ENCODE peak calls at places on chromosome 19, in seven cellular contexts. C, L, K, D, Y, J and Q are unnamed samples. For H3K4me1, the result is how much of the 10 kb centered on the place peaks cover.

GRCh38 chr19:51440052-51440451 is 18.2 kb downstream of the SIGLEC8 start:
- DNase-seq in C (no peak), L (no peak), K (no peak), D (no peak), Y (no peak), J (no peak), Q (no peak)

GRCh38 chr19:46913852-46914430 is 53.1 kb downstream of the ARHGAP35 start:
- DNase-seq in C (no peak), L (no peak), K (no peak), D (no peak), Y (no peak), J (no peak), Q (no peak)

GRCh38 chr19:43983912-43984686 is at the start of gene ZNF155:
- DNase-seq in C (peak), L (peak), K (peak), D (peak), Y (peak), J (peak), Q (peak)

GRCh38 chr19:13172335-13173128 is 22.3 kb downstream of the IER2 start:
- DNase-seq in C (peak), L (no peak), K (peak), D (peak), Y (peak), J (peak), Q (peak)

GRCh38 chr19:3275068-3275582 is 50.7 kb downstream of the CELF5 start:
- DNase-seq in C (no peak), L (peak), K (no peak), D (no peak), Y (no peak), J (no peak), Q (no peak)

GRCh38 chr19:19405919-19406877 is 723 bp downstream of the GATAD2A start:
- DNase-seq in C (peak), L (peak), K (no peak), D (peak), Y (peak), J (peak), Q (no peak)

GRCh38 chr19:44182145-44182544 is 17.2 kb downstream of the ZNF226 start:
- DNase-seq in C (no peak), L (no peak), K (no peak), D (no peak), Y (no peak), J (no peak), Q (no peak)

GRCh38 chr19:1457031-1457739 is 7.3 kb downstream of the APC2 start:
- DNase-seq in C (no peak), L (peak), K (no peak), D (no peak), Y (no peak), J (no peak), Q (no peak)

GRCh38 chr19:33688657-33688992 is 66.9 kb downstream of the CHST8 start:
- DNase-seq in C (no peak), L (no peak), K (no peak), D (no peak), Y (no peak), J (peak), Q (no peak)

GRCh38 chr19:14187586-14187985 is 18.4 kb downstream of the ADGRL1 start:
- DNase-seq in C (no peak), L (no peak), K (no peak), D (no peak), Y (no peak), J (no peak), Q (no peak)

GRCh38 chr19:47680858-47681332 is 32.3 kb upstream of the EHD2 start:
- DNase-seq in C (no peak), L (no peak), K (no peak), D (no peak), Y (no peak), J (no peak), Q (no peak)

GRCh38 chr19:33246729-33247440 is 21.2 kb upstream of the SLC7A10 start:
- DNase-seq in C (no peak), L (no peak), K (no peak), D (no peak), Y (no peak), J (no peak), Q (no peak)

GRCh38 chr19:18737954-18738351 is 53.2 kb downstream of the COMP start:
- DNase-seq in C (peak), L (no peak), K (no peak), D (no peak), Y (no peak), J (no peak), Q (no peak)

GRCh38 chr19:20077791-20078463 is at the start of gene ZNF90:
- DNase-seq in C (peak), L (peak), K (peak), D (peak), Y (peak), J (peak), Q (peak)

GRCh38 chr19:2771786-2772674 is 11.0 kb downstream of the SGTA start:
- DNase-seq in C (no peak), L (no peak), K (no peak), D (no peak), Y (no peak), J (no peak), Q (no peak)

GRCh38 chr19:29831041-29831548 is 19.3 kb downstream of the CCNE1 start:
- DNase-seq in C (no peak), L (no peak), K (no peak), D (no peak), Y (no peak), J (no peak), Q (no peak)

GRCh38 chr19:10230904-10231623 is at the start of gene S1PR2:
- DNase-seq in C (peak), L (peak), K (peak), D (peak), Y (peak), J (peak), Q (peak)

DNA sequence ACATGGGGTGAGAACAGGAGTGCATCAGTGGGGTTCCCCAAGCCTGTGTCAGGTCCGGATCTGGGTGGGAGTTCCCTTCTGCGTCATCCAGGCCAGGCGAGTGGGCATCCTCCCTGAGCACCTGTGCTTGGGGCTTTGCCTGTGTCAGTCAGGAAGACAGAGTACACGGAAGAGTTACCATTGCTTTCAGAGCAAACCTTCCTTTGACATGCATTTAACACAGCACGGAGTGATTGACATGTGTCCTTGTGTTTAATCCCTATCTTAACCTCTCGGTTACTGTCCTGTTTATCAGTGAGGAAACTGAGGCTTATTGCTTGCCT is 47.6 kb downstream of the CAPN12 start:
- DNase-seq in C (no peak), L (no peak), K (no peak), D (no peak), Y (no peak), J (no peak), Q (no peak)
- H3K4me1 ChIP-seq in C (half or more), L (under half), K (half or more), D (half or more), Y (half or more), J (under half), Q (half or more)

GRCh38 chr19:7869910-7870511 is 4.2 kb downstream of the PRR36 start:
- DNase-seq in C (peak), L (peak), K (no peak), D (peak), Y (no peak), J (peak), Q (no peak)
- H3K4me3 ChIP-seq in C (peak), L (peak), K (peak), D (peak), Y (peak), J (no peak), Q (peak)

DNA sequence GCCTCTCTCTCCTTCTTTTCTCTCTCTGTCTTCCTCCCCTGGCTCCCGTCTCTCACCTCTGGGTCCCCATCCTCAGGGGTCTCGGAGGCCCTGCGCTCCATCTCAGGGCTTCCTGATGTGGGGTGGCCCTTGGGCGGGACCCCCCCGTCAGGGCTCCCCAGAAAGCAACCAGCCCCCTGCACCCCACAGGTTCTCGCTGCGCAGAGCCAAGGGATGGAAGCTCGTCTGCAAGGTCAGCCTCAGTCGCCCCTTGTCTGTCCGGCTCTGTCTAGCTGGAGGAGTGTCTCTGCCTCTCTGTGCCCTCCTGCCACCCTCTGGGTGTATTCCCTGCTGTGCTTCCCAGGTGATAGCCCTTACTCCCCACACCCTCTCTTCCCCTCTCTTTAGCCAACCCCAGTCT is at the start of gene SBK3:
- DNase-seq in C (no peak), L (no peak), K (no peak), D (no peak), Y (no peak), J (no peak), Q (no peak)
- H3K4me1 ChIP-seq in C (under half), L (under half), K (under half), D (under half), Y (under half), J (under half), Q (under half)

GRCh38 chr19:16936901-16937300 is 48.1 kb downstream of the F2RL3 start:
- DNase-seq in C (no peak), L (no peak), K (no peak), D (no peak), Y (no peak), J (no peak), Q (no peak)
- H3K4me3 ChIP-seq in C (no peak), L (no peak), K (no peak), D (no peak), Y (no peak), J (no peak), Q (no peak)

DNA sequence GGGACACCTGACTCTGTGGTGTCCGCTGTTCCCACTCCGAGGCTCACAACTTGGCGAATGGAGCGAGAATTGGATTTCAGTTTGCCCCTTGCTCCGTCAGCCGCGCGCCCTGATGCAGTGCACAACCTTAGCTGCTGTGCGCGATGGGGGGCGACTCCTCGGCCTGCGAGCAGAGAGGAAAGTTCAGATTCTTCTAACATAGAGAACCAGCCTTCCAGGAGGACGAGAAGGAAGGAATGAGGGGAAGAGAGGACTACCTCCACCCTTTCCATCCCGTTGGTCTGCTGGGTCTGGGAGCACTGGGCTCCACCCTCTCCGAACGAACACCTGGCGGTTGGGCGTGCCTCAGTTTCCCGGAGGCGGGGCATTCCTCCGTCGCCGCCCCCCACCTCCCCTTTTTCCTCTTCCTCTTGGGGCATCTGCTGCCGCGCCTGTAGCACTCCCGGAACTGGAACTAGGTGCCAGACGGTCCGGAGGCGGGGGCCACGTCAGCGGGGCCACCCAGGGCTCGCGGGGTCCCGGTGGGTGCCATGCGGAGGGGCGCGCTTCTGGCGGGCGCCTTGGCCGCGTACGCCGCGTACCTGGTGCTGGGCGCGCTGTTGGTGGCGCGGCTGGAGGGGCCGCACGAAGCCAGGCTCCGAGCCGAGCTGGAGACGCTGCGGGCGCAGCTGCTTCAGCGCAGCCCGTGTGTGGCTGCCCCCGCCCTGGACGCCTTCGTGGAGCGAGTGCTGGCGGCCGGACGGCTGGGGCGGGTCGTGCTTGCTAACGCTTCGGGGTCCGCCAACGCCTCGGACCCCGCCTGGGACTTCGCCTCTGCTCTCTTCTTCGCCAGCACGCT is at the start of gene KCNK6:
- DNase-seq in C (peak), L (peak), K (no peak), D (peak), Y (peak), J (peak), Q (no peak)
- H3K4me1 ChIP-seq in C (under half), L (under half), K (under half), D (under half), Y (half or more), J (under half), Q (under half)

GRCh38 chr19:6480843-6481415 is 658 bp downstream of the DENND1C start:
- DNase-seq in C (no peak), L (no peak), K (no peak), D (no peak), Y (no peak), J (no peak), Q (no peak)
- H3K4me3 ChIP-seq in C (peak), L (no peak), K (no peak), D (no peak), Y (peak), J (no peak), Q (peak)

GRCh38 chr19:49458567-49458903 is 5.5 kb downstream of the ALDH16A1 start:
- DNase-seq in C (no peak), L (no peak), K (no peak), D (no peak), Y (no peak), J (no peak), Q (no peak)

GRCh38 chr19:49459388-49459787 is 6.4 kb downstream of the ALDH16A1 start:
- DNase-seq in C (no peak), L (no peak), K (no peak), D (no peak), Y (no peak), J (no peak), Q (no peak)

GRCh38 chr19:49453757-49454248 is 778 bp downstream of the ALDH16A1 start:
- DNase-seq in C (no peak), L (no peak), K (no peak), D (no peak), Y (no peak), J (no peak), Q (no peak)

GRCh38 chr19:49455729-49456128 is 2.7 kb downstream of the ALDH16A1 start:
- DNase-seq in C (no peak), L (no peak), K (no peak), D (no peak), Y (no peak), J (no peak), Q (no peak)

GRCh38 chr19:49456351-49456750 is 3.3 kb downstream of the ALDH16A1 start:
- DNase-seq in C (no peak), L (no peak), K (no peak), D (no peak), Y (no peak), J (no peak), Q (no peak)
- H3K4me1 ChIP-seq in C (under half), L (under half), K (under half), D (under half), Y (under half), J (under half), Q (under half)

GRCh38 chr19:4815426-4816387 is 15.8 kb downstream of the TICAM1 start:
- DNase-seq in C (peak), L (peak), K (peak), D (peak), Y (peak), J (peak), Q (peak)
- H3K4me3 ChIP-seq in C (peak), L (peak), K (no peak), D (no peak), Y (peak), J (no peak), Q (peak)